ENCODE peak calls at places on chromosomes 11 and 22, in nine cellular contexts. E, K, D, I, Q, L, S, Y and Z are unnamed samples.

GRCh38 chr11:46889251-46889650 is 29.1 kb downstream of the LRP4 start:
- DNase-seq in E (no peak), K (no peak), D (no peak), I (no peak), Q (no peak), L (no peak), S (no peak), Y (no peak), Z (no peak)

GRCh38 chr11:124600924-124601323 is 10.3 kb upstream of the PANX3 start:
- DNase-seq in E (no peak), K (no peak), D (no peak), I (no peak), Q (no peak), L (no peak), S (no peak), Y (no peak), Z (no peak)

GRCh38 chr11:118608268-118609214 is 1.1 kb downstream of the PHLDB1 start:
- DNase-seq in E (peak), K (peak), D (no peak), I (peak), Q (peak), L (no peak), S (no peak), Y (no peak), Z (no peak)

GRCh38 chr11:69135420-69136363 is 20.0 kb upstream of the SMIM38 start:
- DNase-seq in E (no peak), K (no peak), D (no peak), I (no peak), Q (no peak), L (no peak), S (no peak), Y (no peak), Z (no peak)

GRCh38 chr11:19187101-19187500 is 14.7 kb downstream of the CSRP3 start:
- DNase-seq in E (peak), K (peak), D (no peak), I (no peak), Q (peak), L (no peak), S (no peak), Y (no peak), Z (no peak)

GRCh38 chr22:37982151-37982838 is 2.1 kb downstream of the SOX10 start:
- DNase-seq in E (no peak), K (no peak), D (no peak), I (no peak), Q (no peak), L (no peak), S (no peak), Y (peak), Z (no peak)

GRCh38 chr11:87290304-87290922 is 252.7 kb downstream of the TMEM135 start:
- DNase-seq in E (peak), K (peak), D (peak), I (no peak), Q (peak), L (no peak), S (peak), Y (no peak), Z (no peak)

GRCh38 chr11:114082767-114083181 is 23.3 kb downstream of the ZBTB16 start:
- DNase-seq in E (no peak), K (no peak), D (no peak), I (no peak), Q (no peak), L (no peak), S (no peak), Y (no peak), Z (no peak)

GRCh38 chr11:19951558-19952083 is 208.7 kb downstream of the DBX1 start:
- DNase-seq in E (peak), K (peak), D (peak), I (no peak), Q (peak), L (no peak), S (peak), Y (no peak), Z (no peak)

GRCh38 chr11:45075952-45076351 is 70.5 kb upstream of the PRDM11 start:
- DNase-seq in E (no peak), K (no peak), D (no peak), I (no peak), Q (no peak), L (no peak), S (no peak), Y (no peak), Z (no peak)

GRCh38 chr11:115241899-115242298 is 262.3 kb downstream of the CADM1 start:
- DNase-seq in E (no peak), K (no peak), D (peak), I (no peak), Q (no peak), L (no peak), S (no peak), Y (no peak), Z (no peak)

GRCh38 chr11:69523453-69523852 is 42.0 kb downstream of the LINC01488 start:
- DNase-seq in E (no peak), K (no peak), D (no peak), I (no peak), Q (no peak), L (no peak), S (no peak), Y (no peak), Z (no peak)

GRCh38 chr22:26573026-26573662 is 16.8 kb downstream of the TPST2 start:
- DNase-seq in E (no peak), K (no peak), D (peak), I (no peak), Q (peak), L (no peak), S (no peak), Y (no peak), Z (no peak)

GRCh38 chr22:48333323-48333763 is 1494.3 kb downstream of the BRD1 start:
- DNase-seq in E (no peak), K (no peak), D (no peak), I (no peak), Q (no peak), L (no peak), S (no peak), Y (no peak), Z (no peak)

GRCh38 chr11:48020092-48020755 is 39.9 kb downstream of the PTPRJ start:
- DNase-seq in E (no peak), K (peak), D (no peak), I (no peak), Q (no peak), L (peak), S (no peak), Y (no peak), Z (no peak)

GRCh38 chr22:39994046-39994565 is 648 bp upstream of the FAM83F start:
- DNase-seq in E (no peak), K (peak), D (no peak), I (no peak), Q (peak), L (no peak), S (no peak), Y (no peak), Z (no peak)

GRCh38 chr22:50293441-50294318 is 13.8 kb downstream of the PLXNB2 start:
- DNase-seq in E (peak), K (peak), D (no peak), I (no peak), Q (peak), L (no peak), S (no peak), Y (peak), Z (no peak)

GRCh38 chr11:2930705-2931415 is 1.6 kb upstream of the PHLDA2 start:
- DNase-seq in E (peak), K (peak), D (peak), I (peak), Q (no peak), L (no peak), S (peak), Y (peak), Z (no peak)

GRCh38 chr22:46457502-46458488 is 79.6 kb downstream of the CELSR1 start:
- DNase-seq in E (peak), K (peak), D (no peak), I (no peak), Q (peak), L (no peak), S (no peak), Y (no peak), Z (no peak)

GRCh38 chr11:133197425-133197824 is 334.9 kb downstream of the OPCML start:
- DNase-seq in E (no peak), K (peak), D (no peak), I (no peak), Q (no peak), L (no peak), S (no peak), Y (no peak), Z (no peak)

GRCh38 chr11:105432241-105432995 is 177.5 kb upstream of the GRIA4 start:
- DNase-seq in E (no peak), K (no peak), D (no peak), I (no peak), Q (no peak), L (no peak), S (no peak), Y (no peak), Z (no peak)

GRCh38 chr22:44889233-44889878 is 120.4 kb downstream of the PHF21B start:
- DNase-seq in E (peak), K (no peak), D (no peak), I (no peak), Q (no peak), L (no peak), S (no peak), Y (no peak), Z (no peak)

GRCh38 chr11:34468209-34468841 is 29.6 kb downstream of the CAT start:
- DNase-seq in E (peak), K (peak), D (no peak), I (no peak), Q (peak), L (no peak), S (no peak), Y (no peak), Z (no peak)

GRCh38 chr11:34208266-34209135 is 103.1 kb downstream of the NAT10 start:
- DNase-seq in E (peak), K (peak), D (no peak), I (no peak), Q (no peak), L (no peak), S (no peak), Y (no peak), Z (no peak)

GRCh38 chr22:21629262-21630149 is at the start of gene YDJC:
- DNase-seq in E (peak), K (peak), D (peak), I (peak), Q (peak), L (peak), S (peak), Y (peak), Z (peak)

GRCh38 chr11:113026778-113027177 is 65.6 kb downstream of the NCAM1 start:
- DNase-seq in E (no peak), K (no peak), D (no peak), I (no peak), Q (no peak), L (no peak), S (no peak), Y (no peak), Z (no peak)

GRCh38 chr11:133605493-133605892 is 73.2 kb upstream of the OPCML start:
- DNase-seq in E (no peak), K (no peak), D (no peak), I (no peak), Q (no peak), L (no peak), S (no peak), Y (no peak), Z (no peak)

GRCh38 chr11:117986981-117987495 is 844 bp downstream of the IL10RA start:
- DNase-seq in E (peak), K (peak), D (no peak), I (no peak), Q (peak), L (no peak), S (no peak), Y (no peak), Z (no peak)